ENCODE peak calls at places on chromosomes 5 and 9, in ten cellular contexts. R is SW 1271, I is SW480, V is mucosa of gallbladder, S is immature natural killer cell, X is occipital lobe, W is fibroblast of the aortic adventitia, G is NCI-H2171 treated with DMSO at 0.1 percent for 48 hours, E is DMS153, F is fibroblast of lung. T is an unnamed sample.
A peak's percentile ranks its signal among the peaks of the same experiment; 100 is the strongest.

GRCh38 chr5:38420691-38421395 is 135.6 kb downstream of the LIFR start:
- DNase-seq in R (peak; percentile 48), F (peak; percentile 76), I (peak; percentile 70), V (peak; percentile 60), S (no peak), W (peak; percentile 72), E (peak; percentile 56), X (peak; percentile 14), G (peak; percentile 91), T (peak; percentile 52)

GRCh38 chr5:150624334-150625163 is 15.9 kb upstream of the SYNPO start:
- DNase-seq in R (no peak), G (no peak), V (no peak), W (no peak), X (peak; percentile 58), I (peak; percentile 39), F (no peak), E (no peak), S (no peak), T (no peak)

GRCh38 chr5:169637085-169637855 is at the start of gene DOCK2:
- DNase-seq in I (no peak), E (no peak), F (no peak), S (peak; percentile 64), R (no peak), V (peak; percentile 30), X (no peak), G (no peak), W (no peak), T (no peak)

GRCh38 chr9:135961277-135961705 is at the start of gene UBAC1:
- DNase-seq in I (peak; percentile 95), S (peak; percentile 93), R (peak; percentile 83), X (peak; percentile 90), F (peak; percentile 93), W (peak; percentile 90), G (peak; percentile 98), E (peak; percentile 89), V (peak; percentile 96), T (peak; percentile 97)

GRCh38 chr9:112186695-112187094 is 11.6 kb upstream of the SUSD1 start:
- DNase-seq in I (no peak), V (no peak), G (no peak), R (no peak), E (no peak), S (no peak), F (no peak), X (no peak), W (no peak), T (no peak)

GRCh38 chr9:135223831-135224230 is 136.4 kb downstream of the OLFM1 start:
- DNase-seq in S (no peak), G (no peak), V (no peak), X (no peak), E (no peak), W (no peak), R (no peak), F (no peak), I (no peak), T (no peak)

GRCh38 chr5:33235824-33236223 is 204.9 kb upstream of the TARS1 start:
- DNase-seq in R (no peak), G (no peak), E (no peak), F (no peak), S (no peak), V (no peak), X (no peak), I (no peak), W (no peak), T (no peak)

GRCh38 chr9:81132318-81132717 is 557.0 kb downstream of the TLE1 start:
- DNase-seq in S (no peak), I (peak; percentile 66), V (no peak), R (no peak), E (no peak), W (peak; percentile 11), F (no peak), X (no peak), G (no peak), T (no peak)

GRCh38 chr9:3674561-3674960 is 148.8 kb upstream of the RFX3 start:
- DNase-seq in F (no peak), R (no peak), I (no peak), E (no peak), G (no peak), S (no peak), X (no peak), W (no peak), V (no peak), T (no peak)

GRCh38 chr5:27266184-27266583 is 227.8 kb upstream of the CDH9 start:
- DNase-seq in W (peak; percentile 65), R (no peak), X (no peak), F (peak; percentile 28), S (no peak), I (no peak), V (no peak), E (peak; percentile 18), G (no peak), T (no peak)

GRCh38 chr9:10793306-10793705 is 180.5 kb upstream of the PTPRD start:
- DNase-seq in W (no peak), X (no peak), E (no peak), I (no peak), G (no peak), R (no peak), S (no peak), V (no peak), F (no peak), T (no peak)

GRCh38 chr5:178120661-178121357 is 7.5 kb downstream of the N4BP3 start:
- DNase-seq in I (peak; percentile 77), F (peak; percentile 80), X (peak; percentile 57), V (peak; percentile 80), E (peak; percentile 73), W (peak; percentile 56), R (no peak), S (peak; percentile 67), G (peak; percentile 88), T (peak; percentile 40)

GRCh38 chr5:141475625-141476131 is at the start of gene PCDHGC3:
- DNase-seq in I (peak; percentile 88), F (peak; percentile 96), W (peak; percentile 97), X (peak; percentile 88), G (peak; percentile 87), R (peak; percentile 92), S (no peak), E (peak; percentile 65), V (peak; percentile 93), T (peak; percentile 98)

GRCh38 chr5:32020271-32020670 is 153.8 kb downstream of the GOLPH3 start:
- DNase-seq in R (no peak), W (no peak), I (no peak), G (no peak), F (no peak), X (no peak), S (peak; percentile 26), V (no peak), E (no peak), T (no peak)

GRCh38 chr5:43037929-43038510 is 2.1 kb downstream of the ANXA2R start:
- DNase-seq in W (peak; percentile 84), V (no peak), I (no peak), R (no peak), S (peak; percentile 65), F (peak; percentile 97), X (no peak), G (no peak), E (no peak), T (no peak)

GRCh38 chr9:137314561-137315560 is 12.8 kb upstream of the NRARP start:
- DNase-seq in V (peak; percentile 10), I (no peak), R (no peak), F (no peak), S (no peak), W (no peak), G (no peak), E (no peak), X (no peak), T (no peak)